ENCODE peak calls at places on chromosomes 13 and 19, in seven cellular contexts. Y, I, P, E, M, D and K are unnamed samples.

GRCh38 chr13:72952529-72953141 is 106.2 kb upstream of the KLF5 start:
- DNase-seq in Y (no peak), I (no peak), P (no peak), E (no peak), M (no peak), D (no peak), K (no peak)

GRCh38 chr13:40565282-40566148 is 100.9 kb downstream of the FOXO1 start:
- DNase-seq in Y (no peak), I (no peak), P (no peak), E (no peak), M (no peak), D (no peak), K (no peak)

GRCh38 chr13:101965096-101965495 is 436.8 kb downstream of the FGF14 start:
- DNase-seq in Y (no peak), I (no peak), P (no peak), E (no peak), M (no peak), D (no peak), K (no peak)

GRCh38 chr13:48976677-48977625 is 1.2 kb downstream of the FNDC3A start:
- DNase-seq in Y (no peak), I (peak), P (no peak), E (no peak), M (peak), D (peak), K (peak)

GRCh38 chr13:28375250-28375930 is 119.5 kb downstream of the FLT1 start:
- DNase-seq in Y (peak), I (no peak), P (no peak), E (no peak), M (no peak), D (no peak), K (no peak)

GRCh38 chr13:69287050-69287698 is 820.5 kb upstream of the ATXN8OS start:
- DNase-seq in Y (no peak), I (no peak), P (no peak), E (no peak), M (no peak), D (no peak), K (no peak)

GRCh38 chr13:21884965-21885567 is 214.2 kb downstream of the FGF9 start:
- DNase-seq in Y (no peak), I (no peak), P (no peak), E (no peak), M (no peak), D (no peak), K (peak)

GRCh38 chr13:65615506-65615905 is 1614.6 kb downstream of the PCDH9 start:
- DNase-seq in Y (no peak), I (no peak), P (no peak), E (no peak), M (no peak), D (no peak), K (no peak)

GRCh38 chr13:99269627-99270252 is 11.6 kb upstream of the GPR18 start:
- DNase-seq in Y (no peak), I (no peak), P (no peak), E (no peak), M (peak), D (no peak), K (no peak)

GRCh38 chr19:8724276-8724675 is 2.8 kb downstream of the OR2Z1 start:
- DNase-seq in Y (no peak), I (no peak), P (no peak), E (no peak), M (no peak), D (no peak), K (no peak)

GRCh38 chr19:8722032-8722431 is 598 bp downstream of the OR2Z1 start:
- DNase-seq in Y (no peak), I (no peak), P (no peak), E (no peak), M (no peak), D (no peak), K (no peak)

GRCh38 chr19:8721334-8721733 is at the start of gene OR2Z1:
- DNase-seq in Y (no peak), I (no peak), P (no peak), E (no peak), M (no peak), D (no peak), K (no peak)
- H3K4me3 ChIP-seq in Y (no peak), I (no peak), P (no peak), E (no peak), M (no peak), D (no peak), K (no peak)

GRCh38 chr19:3057275-3057714 is 5.0 kb downstream of the TLE5 start:
- DNase-seq in Y (peak), I (peak), P (peak), E (peak), M (peak), D (peak), K (peak)

GRCh38 chr19:3054972-3055740 is 7.1 kb downstream of the TLE5 start:
- DNase-seq in Y (no peak), I (no peak), P (peak), E (no peak), M (peak), D (no peak), K (no peak)

GRCh38 chr19:3055741-3056453 is 6.4 kb downstream of the TLE5 start:
- DNase-seq in Y (no peak), I (no peak), P (peak), E (no peak), M (no peak), D (peak), K (peak)

GRCh38 chr19:3058009-3058820 is 4.1 kb downstream of the TLE5 start:
- DNase-seq in Y (no peak), I (no peak), P (peak), E (no peak), M (no peak), D (no peak), K (no peak)

DNA sequence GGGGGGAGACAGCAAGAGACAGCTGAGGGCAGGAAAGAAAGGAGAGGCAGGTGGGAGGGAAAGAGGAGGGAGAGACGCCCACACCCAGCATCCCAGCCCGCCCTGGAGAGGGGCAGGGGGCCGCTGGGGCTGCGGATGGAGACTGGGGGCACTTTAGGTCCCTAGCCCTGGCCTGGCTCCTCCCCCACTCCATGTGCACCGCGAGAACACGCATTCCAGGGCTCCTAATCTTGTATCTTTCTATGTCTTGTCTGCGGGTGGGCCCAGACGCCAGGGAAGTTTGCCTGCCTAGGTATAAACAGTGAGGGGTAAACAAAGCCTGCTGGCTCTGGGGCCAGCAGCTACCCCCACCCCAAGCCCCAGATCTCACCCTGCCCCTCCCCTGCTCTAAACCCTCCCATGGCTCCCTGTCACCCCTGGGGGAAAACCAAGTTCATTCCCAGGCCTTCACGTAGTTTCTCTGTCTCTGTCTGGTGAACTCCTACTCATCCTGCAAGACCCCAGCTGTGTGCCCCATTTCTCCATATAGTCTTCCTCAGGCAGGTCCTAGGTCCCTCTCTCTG is 5.8 kb downstream of the TLE5 start:
- DNase-seq in Y (no peak), I (no peak), P (peak), E (no peak), M (no peak), D (no peak), K (no peak)
- H3K4me3 ChIP-seq in Y (no peak), I (no peak), P (no peak), E (no peak), M (no peak), D (no peak), K (no peak)

GRCh38 chr19:18224525-18225354 is 1.5 kb downstream of the PDE4C start:
- DNase-seq in Y (peak), I (peak), P (peak), E (peak), M (peak), D (peak), K (peak)

GRCh38 chr19:18225355-18225701 is 910 bp downstream of the PDE4C start:
- DNase-seq in Y (no peak), I (no peak), P (no peak), E (no peak), M (no peak), D (no peak), K (no peak)

GRCh38 chr19:18226956-18227780 is 930 bp upstream of the PDE4C start:
- DNase-seq in Y (no peak), I (no peak), P (no peak), E (no peak), M (no peak), D (no peak), K (no peak)

GRCh38 chr19:18223860-18224524 is 2.2 kb downstream of the PDE4C start:
- DNase-seq in Y (peak), I (no peak), P (peak), E (peak), M (no peak), D (no peak), K (no peak)

GRCh38 chr19:18225702-18226468 is at the start of gene PDE4C:
- DNase-seq in Y (peak), I (no peak), P (peak), E (peak), M (no peak), D (no peak), K (no peak)
- H3K4me3 ChIP-seq in Y (peak), I (no peak), P (peak), E (no peak), M (no peak), D (peak), K (no peak)

DNA sequence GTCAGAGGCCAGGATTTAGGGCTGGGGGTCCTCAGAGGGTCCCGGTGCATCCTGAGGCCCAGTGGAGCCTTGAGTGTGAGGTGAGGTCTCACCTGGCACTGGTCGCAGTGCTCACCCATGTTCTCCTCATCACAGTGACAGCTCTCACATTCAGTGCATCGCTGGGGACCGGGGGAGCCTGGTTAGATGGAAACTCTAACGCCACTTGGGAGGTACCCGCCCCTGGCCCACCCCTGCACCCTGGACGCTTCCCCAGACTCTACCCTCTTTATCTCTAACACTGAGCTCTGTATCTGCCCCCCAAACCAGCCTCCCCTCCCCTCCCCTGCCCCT is 3.0 kb downstream of the HRC start:
- DNase-seq in Y (no peak), I (no peak), P (no peak), E (no peak), M (no peak), D (no peak), K (no peak)
- H3K4me3 ChIP-seq in Y (no peak), I (peak), P (peak), E (peak), M (no peak), D (peak), K (no peak)

DNA sequence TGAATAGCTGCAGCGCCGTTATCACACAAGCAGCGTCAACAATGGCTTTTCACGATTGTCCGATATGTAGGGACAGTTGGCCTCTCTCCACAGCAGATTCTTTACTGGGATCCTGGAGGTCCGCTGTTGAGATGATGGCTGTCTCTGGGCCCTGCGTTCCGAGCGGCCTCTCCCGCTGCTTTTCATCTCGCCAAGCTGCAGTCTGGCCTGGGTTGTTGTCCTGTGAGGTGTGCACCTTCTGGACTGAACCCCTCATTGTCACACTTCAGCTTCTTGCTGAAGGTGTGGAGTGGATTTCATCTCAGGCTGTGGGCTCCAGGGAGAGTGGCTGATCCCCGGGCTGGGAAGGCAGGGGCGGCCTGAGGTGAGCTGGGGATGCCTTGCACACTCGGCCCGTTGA is 9.6 kb downstream of the UPF1 start:
- DNase-seq in Y (no peak), I (no peak), P (no peak), E (no peak), M (no peak), D (no peak), K (no peak)
- H3K4me3 ChIP-seq in Y (no peak), I (no peak), P (no peak), E (no peak), M (no peak), D (no peak), K (no peak)

DNA sequence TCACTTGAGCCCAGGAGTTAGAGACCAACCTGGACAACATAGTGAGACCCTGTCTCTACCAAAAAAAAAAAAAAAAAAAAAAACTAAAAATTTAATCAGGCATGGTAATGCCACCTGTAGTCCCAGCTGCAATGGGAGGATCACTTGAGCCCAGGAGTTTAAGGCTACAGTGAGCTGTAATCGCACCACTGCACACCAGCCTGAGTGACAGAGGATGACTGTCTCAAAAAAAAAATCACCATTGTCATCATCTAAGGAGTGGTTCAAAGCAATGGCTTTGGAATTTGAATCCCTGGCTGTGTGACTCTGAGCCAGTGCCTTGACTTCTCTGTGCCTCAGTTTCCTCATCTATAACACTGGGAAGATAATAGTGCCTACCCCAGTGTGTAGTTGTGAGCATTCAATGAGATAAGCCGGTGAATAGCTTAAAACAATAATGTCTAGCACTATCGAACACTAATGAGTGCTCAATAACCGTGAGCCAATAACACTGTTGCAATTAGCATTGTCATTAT is 11.5 kb downstream of the IGSF23 start:
- DNase-seq in Y (no peak), I (no peak), P (no peak), E (no peak), M (no peak), D (no peak), K (no peak)
- H3K4me3 ChIP-seq in Y (no peak), I (no peak), P (no peak), E (no peak), M (no peak), D (no peak), K (no peak)

GRCh38 chr19:2867025-2867991 is at the start of gene ZNF556:
- DNase-seq in Y (peak), I (peak), P (peak), E (no peak), M (no peak), D (peak), K (no peak)
- H3K4me3 ChIP-seq in Y (peak), I (peak), P (no peak), E (no peak), M (no peak), D (peak), K (no peak)

GRCh38 chr19:15828121-15828620 is 12.7 kb upstream of the OR10H1 start:
- DNase-seq in Y (no peak), I (no peak), P (no peak), E (no peak), M (no peak), D (no peak), K (no peak)
- H3K4me3 ChIP-seq in Y (no peak), I (no peak), P (no peak), E (no peak), M (no peak), D (no peak), K (no peak)

GRCh38 chr13:51221108-51221507 is 1.1 kb upstream of the FAM124A start:
- DNase-seq in Y (no peak), I (no peak), P (no peak), E (no peak), M (no peak), D (no peak), K (no peak)

GRCh38 chr13:51223284-51224270 is 1.4 kb downstream of the FAM124A start:
- DNase-seq in Y (peak), I (peak), P (peak), E (peak), M (no peak), D (no peak), K (no peak)

GRCh38 chr13:51220706-51221105 is 1.5 kb upstream of the FAM124A start:
- DNase-seq in Y (no peak), I (no peak), P (no peak), E (no peak), M (no peak), D (no peak), K (no peak)

GRCh38 chr13:51221674-51222509 is at the start of gene FAM124A:
- DNase-seq in Y (peak), I (peak), P (peak), E (peak), M (no peak), D (no peak), K (no peak)

DNA sequence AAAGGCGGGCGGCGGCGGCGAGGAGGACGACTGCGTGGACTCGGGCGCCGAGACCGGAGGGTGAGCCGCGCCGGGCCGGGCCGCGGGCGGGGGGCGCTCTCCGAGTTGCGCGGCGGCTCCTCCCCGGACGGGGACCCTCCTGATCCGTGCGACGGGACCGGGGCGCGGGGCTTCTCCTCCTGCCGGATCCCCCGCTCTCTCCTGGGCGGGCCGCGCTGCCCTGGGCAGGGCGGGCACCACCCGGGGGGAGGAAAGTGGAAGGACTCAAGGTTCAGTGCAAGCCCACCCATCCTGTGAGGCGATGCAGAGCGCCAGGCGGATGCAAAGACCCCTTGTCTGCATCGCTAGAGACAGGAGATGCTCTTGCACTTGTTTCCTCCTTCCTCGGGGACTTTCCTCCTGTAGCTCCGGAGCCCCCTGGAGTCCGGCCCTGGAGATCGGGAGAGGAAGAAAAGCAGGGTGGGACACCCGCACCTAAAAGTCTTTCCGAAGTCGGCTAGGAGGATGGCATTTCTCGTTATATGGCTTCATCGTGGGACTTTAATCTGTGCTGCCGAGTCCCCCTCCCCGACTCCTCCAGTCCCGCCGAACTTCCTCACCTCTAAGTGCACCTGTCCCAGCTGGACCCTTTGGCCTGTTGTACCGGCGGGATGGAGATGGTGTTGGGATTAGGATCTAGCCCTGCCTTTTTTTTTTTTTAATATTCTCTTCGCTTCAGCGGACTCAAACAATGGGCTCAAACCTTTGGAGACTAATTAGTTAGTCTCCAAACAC is 499 bp downstream of the FAM124A start:
- DNase-seq in Y (peak), I (peak), P (peak), E (no peak), M (no peak), D (no peak), K (no peak)
- H3K4me3 ChIP-seq in Y (peak), I (peak), P (peak), E (peak), M (peak), D (peak), K (peak)

GRCh38 chr19:7942981-7943443 is 454 bp downstream of the TIMM44 start:
- DNase-seq in Y (no peak), I (no peak), P (no peak), E (no peak), M (no peak), D (no peak), K (no peak)

GRCh38 chr19:7944177-7944761 is 803 bp upstream of the TIMM44 start:
- DNase-seq in Y (peak), I (peak), P (peak), E (peak), M (peak), D (peak), K (peak)

GRCh38 chr19:7943444-7944176 is at the start of gene TIMM44:
- DNase-seq in Y (peak), I (peak), P (peak), E (peak), M (peak), D (peak), K (peak)

GRCh38 chr19:7940841-7941240 is 2.6 kb downstream of the TIMM44 start:
- DNase-seq in Y (no peak), I (no peak), P (no peak), E (no peak), M (no peak), D (no peak), K (no peak)

GRCh38 chr19:7941895-7942596 is 1.4 kb downstream of the TIMM44 start:
- DNase-seq in Y (no peak), I (no peak), P (no peak), E (no peak), M (no peak), D (no peak), K (no peak)
- H3K4me3 ChIP-seq in Y (peak), I (peak), P (no peak), E (no peak), M (no peak), D (peak), K (no peak)